ENCODE peak calls at places on chromosomes 6 and 20, in four cellular contexts. One of them, this sample, is unnamed.

GRCh38 chr6:157861814-157862213 is 38.8 kb downstream of the SNX9 start:
- DNase-seq in K562: no peak
- DNase-seq in HepG2: no peak
- DNase-seq in A549: no peak
- DNase-seq in this sample: no peak

GRCh38 chr20:62321978-62322377 is 19.2 kb downstream of the ADRM1 start:
- DNase-seq in K562: no peak
- DNase-seq in HepG2: no peak
- DNase-seq in A549: no peak
- DNase-seq in this sample: no peak

GRCh38 chr20:22689246-22689645 is 104.9 kb upstream of the FOXA2 start:
- DNase-seq in K562: no peak
- DNase-seq in HepG2: no peak
- DNase-seq in A549: no peak
- DNase-seq in this sample: no peak

GRCh38 chr6:132465530-132466485 is 47.1 kb downstream of the STX7 start:
- DNase-seq in K562: no peak
- DNase-seq in HepG2: no peak
- DNase-seq in A549: no peak
- DNase-seq in this sample: no peak

GRCh38 chr6:113854531-113855499 is 2.3 kb upstream of the MARCKS start:
- DNase-seq in K562: peak; percentile 42
- DNase-seq in HepG2: peak; percentile 44
- DNase-seq in A549: peak; percentile 41
- DNase-seq in this sample: no peak

GRCh38 chr20:11350126-11351005 is 567.3 kb upstream of the BTBD3 start:
- DNase-seq in K562: no peak
- DNase-seq in HepG2: no peak
- DNase-seq in A549: no peak
- DNase-seq in this sample: no peak

GRCh38 chr20:57109151-57109953 is 157.1 kb downstream of the BMP7 start:
- DNase-seq in K562: no peak
- DNase-seq in HepG2: peak; percentile 60
- DNase-seq in A549: no peak
- DNase-seq in this sample: no peak

GRCh38 chr20:32411955-32412706 is 54.0 kb downstream of the ASXL1 start:
- DNase-seq in K562: no peak
- DNase-seq in HepG2: no peak
- DNase-seq in A549: no peak
- DNase-seq in this sample: no peak

GRCh38 chr6:88730602-88731001 is 232.8 kb downstream of the RNGTT start:
- DNase-seq in K562: no peak
- DNase-seq in HepG2: no peak
- DNase-seq in A549: peak; percentile 0
- DNase-seq in this sample: peak; percentile 57

GRCh38 chr6:111013144-111013905 is 31.5 kb downstream of the RPF2 start:
- DNase-seq in K562: no peak
- DNase-seq in HepG2: no peak
- DNase-seq in A549: no peak
- DNase-seq in this sample: no peak

GRCh38 chr6:37906121-37906520 is 86.6 kb downstream of the ZFAND3 start:
- DNase-seq in K562: no peak
- DNase-seq in HepG2: no peak
- DNase-seq in A549: no peak
- DNase-seq in this sample: no peak

GRCh38 chr20:4112490-4113420 is 97.4 kb upstream of the RNF24 start:
- DNase-seq in K562: no peak
- DNase-seq in HepG2: no peak
- DNase-seq in A549: no peak
- DNase-seq in this sample: no peak
- TF ChIP-seq MAX in K562: no peak
- TF ChIP-seq MAX in HepG2: no peak
- TF ChIP-seq MAX in A549: peak; percentile 35
- TF ChIP-seq MAX in this sample: no peak

GRCh38 chr6:168865-169455 is 123.3 kb upstream of the DUSP22 start:
- DNase-seq in K562: peak; percentile 44
- DNase-seq in HepG2: peak; percentile 59
- DNase-seq in A549: peak; percentile 20
- DNase-seq in this sample: no peak
- TF ChIP-seq RNF2 in K562: no peak
- TF ChIP-seq RNF2 in HepG2: no peak
- TF ChIP-seq RNF2 in A549: no peak
- TF ChIP-seq RNF2 in this sample: no peak

DNA sequence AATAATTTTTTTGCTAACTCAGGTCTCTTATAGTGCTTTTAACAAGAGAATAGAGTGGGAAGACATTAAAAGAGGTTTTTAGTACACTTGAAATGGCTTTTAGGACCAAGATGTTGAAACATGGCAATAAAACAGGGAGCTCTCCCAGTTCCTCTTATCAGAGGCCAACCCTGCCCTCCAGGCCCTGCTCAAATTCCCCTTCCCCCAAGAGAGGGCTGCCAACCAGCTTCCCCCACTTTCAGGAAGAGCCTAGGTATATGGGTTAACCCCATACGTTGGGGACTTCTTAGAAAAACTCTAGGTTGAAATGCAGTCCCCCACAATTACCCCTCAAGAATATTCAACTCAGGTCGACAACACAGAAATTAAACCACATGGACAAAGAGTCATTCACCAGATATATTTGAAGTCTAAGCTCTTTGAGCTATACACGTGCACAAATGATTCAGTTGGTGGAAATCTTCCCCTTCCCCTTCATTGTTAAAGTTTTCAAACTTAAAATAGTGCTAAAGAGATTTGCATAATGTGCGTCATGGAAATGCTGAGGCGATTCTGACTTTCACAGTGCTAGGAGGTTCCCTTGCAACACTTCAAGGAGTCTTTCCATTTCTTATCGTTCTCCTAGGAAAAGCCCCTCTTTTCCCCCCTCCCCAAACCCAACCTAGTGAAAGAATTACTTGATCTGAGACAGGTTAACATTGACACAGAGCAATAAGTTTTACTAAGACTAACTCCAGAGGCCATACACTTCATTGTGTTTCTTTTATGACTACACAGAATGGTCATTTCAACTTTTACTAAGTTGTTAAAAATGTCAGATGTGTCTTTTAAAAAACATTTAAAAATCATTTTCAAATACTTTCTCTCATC is 49.8 kb upstream of the ENPP5 start:
- DNase-seq in K562: no peak
- DNase-seq in HepG2: no peak
- DNase-seq in A549: no peak
- DNase-seq in this sample: no peak
- TF ChIP-seq MAX in K562: no peak
- TF ChIP-seq MAX in HepG2: no peak
- TF ChIP-seq MAX in A549: no peak
- TF ChIP-seq MAX in this sample: no peak

GRCh38 chr20:50873518-50873959 is 57.7 kb downstream of the ADNP start:
- DNase-seq in K562: no peak
- DNase-seq in HepG2: no peak
- DNase-seq in A549: no peak
- DNase-seq in this sample: no peak
- TF ChIP-seq RNF2 in K562: no peak
- TF ChIP-seq RNF2 in HepG2: no peak
- TF ChIP-seq RNF2 in A549: no peak
- TF ChIP-seq RNF2 in this sample: no peak